ENCODE peak calls at places on chromosome 9, in five cellular contexts. A, G, S, Z and C are unnamed samples.
A peak's percentile ranks its signal among the peaks of the same experiment; 100 is the strongest.

GRCh38 chr9:88783613-88784230 is 207.5 kb upstream of the S1PR3 start:
- DNase-seq in Z (no peak), G (no peak), A (no peak), S (no peak), C (no peak)

GRCh38 chr9:2210201-2210600 is 195.1 kb downstream of the SMARCA2 start:
- DNase-seq in A (no peak), G (no peak), Z (no peak), S (no peak), C (no peak)

GRCh38 chr9:87343816-87344438 is 153.7 kb upstream of the DAPK1 start:
- DNase-seq in Z (no peak), A (no peak), G (no peak), S (no peak), C (no peak)

GRCh38 chr9:37302277-37302676 is 120.2 kb upstream of the GRHPR start:
- DNase-seq in Z (no peak), G (no peak), S (no peak), A (no peak), C (no peak)

GRCh38 chr9:136711751-136712689 is at the start of gene DIPK1B:
- DNase-seq in Z (no peak), G (peak; percentile 53), A (no peak), S (no peak), C (no peak)

GRCh38 chr9:6545017-6545691 is 100.4 kb downstream of the GLDC start:
- DNase-seq in A (no peak), G (no peak), Z (peak; percentile 46), S (no peak), C (no peak)

GRCh38 chr9:136175745-136176290 is 29.1 kb downstream of the LHX3 start:
- DNase-seq in G (no peak), A (no peak), S (no peak), Z (no peak), C (no peak)

GRCh38 chr9:75811692-75812091 is 78.8 kb upstream of the PCSK5 start:
- DNase-seq in S (no peak), Z (no peak), G (no peak), A (no peak), C (no peak)

GRCh38 chr9:70954607-70955143 is 166.7 kb downstream of the TRPM3 start:
- DNase-seq in Z (no peak), G (no peak), S (no peak), A (no peak), C (no peak)

GRCh38 chr9:133963166-133963565 is 29.0 kb downstream of the VAV2 start:
- DNase-seq in A (no peak), S (no peak), G (no peak), Z (no peak), C (no peak)

GRCh38 chr9:123871781-123872180 is 58.1 kb downstream of the DENND1A start:
- DNase-seq in A (no peak), G (no peak), S (no peak), Z (no peak), C (no peak)

GRCh38 chr9:126334626-126335621 is 8.3 kb downstream of the MVB12B start:
- DNase-seq in S (no peak), G (no peak), Z (no peak), A (no peak), C (no peak)

GRCh38 chr9:93178851-93179786 is 4.8 kb upstream of the WNK2 start:
- DNase-seq in Z (no peak), A (no peak), S (no peak), G (no peak), C (no peak)

GRCh38 chr9:102461441-102461840 is 533.7 kb upstream of the CYLC2 start:
- DNase-seq in A (no peak), Z (no peak), G (no peak), S (no peak), C (no peak)

GRCh38 chr9:134469041-134469875 is 143.0 kb downstream of the RXRA start:
- DNase-seq in G (no peak), A (no peak), S (no peak), Z (no peak), C (no peak)

GRCh38 chr9:14957054-14957453 is 46.8 kb upstream of the FREM1 start:
- DNase-seq in A (no peak), S (no peak), G (no peak), Z (no peak), C (no peak)

GRCh38 chr9:87259543-87259942 is 238.1 kb upstream of the DAPK1 start:
- DNase-seq in A (no peak), G (no peak), S (no peak), Z (no peak), C (no peak)

GRCh38 chr9:128203024-128203841 is at the start of gene DNM1:
- DNase-seq in S (peak; percentile 60), G (peak; percentile 63), A (peak; percentile 58), Z (no peak), C (no peak)

GRCh38 chr9:115000217-115000639 is 69.8 kb upstream of the TNFSF8 start:
- DNase-seq in Z (no peak), G (no peak), S (no peak), A (no peak), C (no peak)

GRCh38 chr9:128175102-128175563 is 15.1 kb downstream of the BBLN start:
- DNase-seq in G (no peak), Z (no peak), S (no peak), A (no peak), C (no peak)

GRCh38 chr9:92181296-92181695 is 66.1 kb upstream of the SPTLC1 start:
- DNase-seq in A (no peak), G (no peak), Z (no peak), S (no peak), C (no peak)

GRCh38 chr9:71911908-71912325 is 478 bp downstream of the C9orf85 start:
- DNase-seq in Z (no peak), G (no peak), S (no peak), A (no peak), C (no peak)

GRCh38 chr9:6819112-6819511 is 61.3 kb downstream of the KDM4C start:
- DNase-seq in Z (no peak), G (no peak), A (no peak), S (no peak), C (no peak)

GRCh38 chr9:108933231-108933630 is 693 bp downstream of the ELP1 start:
- DNase-seq in S (no peak), A (no peak), Z (no peak), G (no peak), C (no peak)

GRCh38 chr9:123425261-123425821 is 69.3 kb downstream of the CRB2 start:
- DNase-seq in A (no peak), Z (no peak), G (no peak), S (no peak), C (no peak)

GRCh38 chr9:136623016-136623848 is 39.5 kb upstream of the EGFL7 start:
- DNase-seq in Z (no peak), S (no peak), A (no peak), G (no peak), C (no peak)

GRCh38 chr9:127424669-127424986 is 446 bp downstream of the ZNF79 start:
- DNase-seq in S (no peak), A (peak; percentile 24), Z (no peak), G (no peak), C (no peak)

GRCh38 chr9:133862585-133863041 is 124.5 kb upstream of the SARDH start:
- DNase-seq in A (no peak), G (no peak), S (no peak), Z (no peak), C (no peak)

GRCh38 chr9:24614070-24614469 is 68.4 kb upstream of the IZUMO3 start:
- DNase-seq in G (no peak), Z (no peak), A (no peak), S (no peak), C (no peak)

GRCh38 chr9:93390953-93391515 is 60.5 kb upstream of the FAM120A start:
- DNase-seq in G (no peak), A (no peak), S (no peak), Z (no peak), C (no peak)

GRCh38 chr9:23288545-23288944 is 537.5 kb downstream of the ELAVL2 start:
- DNase-seq in Z (no peak), S (no peak), G (no peak), A (no peak), C (no peak)

DNA sequence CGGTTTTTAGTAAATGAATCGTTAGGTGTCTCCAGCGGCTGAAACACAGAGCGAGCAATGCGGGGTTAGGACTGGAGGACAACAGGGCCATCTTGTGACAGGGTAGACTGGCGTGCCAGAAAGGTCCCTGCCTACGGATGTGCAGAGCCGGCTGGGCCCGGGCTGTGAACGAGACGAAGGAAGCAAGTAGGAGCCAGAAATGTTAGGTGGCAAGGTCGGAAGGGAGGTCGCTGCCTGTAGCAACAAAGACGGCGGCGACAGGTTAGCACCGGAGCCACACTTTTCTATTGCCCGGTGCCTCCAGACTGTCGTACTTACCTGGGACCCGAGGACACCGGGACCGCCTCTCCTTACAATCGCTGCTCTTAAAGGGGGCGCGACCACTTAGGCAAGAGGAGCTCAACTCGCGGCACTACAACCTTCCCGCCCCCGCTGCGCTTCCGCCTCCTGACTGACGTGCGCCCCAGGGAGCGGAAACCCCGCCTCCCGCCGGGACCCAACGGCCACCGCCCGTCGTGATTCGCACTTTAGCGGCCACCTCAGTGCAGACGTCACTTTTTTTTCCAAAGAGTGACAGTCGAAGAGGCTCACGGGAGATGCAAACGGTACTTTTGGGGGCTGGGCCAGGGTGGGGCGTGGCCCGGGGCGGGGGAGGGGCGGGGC is at the start of gene INIP:
- DNase-seq in A (peak; percentile 91), G (peak; percentile 92), S (peak; percentile 96), Z (peak; percentile 70), C (peak; percentile 86)
- TF ChIP-seq CTCF in A (peak; percentile 34), G (peak; percentile 8), S (no peak), Z (no peak), C (no peak)

GRCh38 chr9:13213337-13213736 is 66.2 kb downstream of the MPDZ start:
- DNase-seq in G (no peak), Z (no peak), S (no peak), A (no peak), C (no peak)
- TF ChIP-seq CTCF in G (peak; percentile 18), Z (no peak), S (peak; percentile 32), A (no peak), C (no peak)

DNA sequence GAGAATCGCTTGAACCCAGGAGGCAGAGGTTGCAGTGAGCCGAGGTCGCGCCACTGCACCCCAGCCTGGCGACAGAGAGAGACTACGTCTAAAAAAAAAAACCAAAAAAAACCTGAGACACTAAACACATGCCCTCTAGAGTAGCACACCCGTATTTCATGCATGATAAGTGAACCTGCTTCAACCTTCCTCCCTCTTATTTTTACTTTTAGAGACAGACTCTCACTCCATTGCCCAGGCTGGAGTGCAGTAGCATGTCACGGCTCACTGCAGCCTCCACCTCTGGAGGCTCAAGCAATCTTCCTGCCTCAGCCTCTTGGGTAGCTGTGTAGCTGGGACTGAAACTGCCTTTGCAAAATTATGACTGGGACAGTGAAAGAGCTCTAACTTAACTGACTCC is 17.6 kb upstream of the NANS start:
- DNase-seq in Z (no peak), A (no peak), G (no peak), S (no peak), C (no peak)
- TF ChIP-seq CTCF in Z (no peak), A (no peak), G (no peak), S (no peak), C (no peak)

DNA sequence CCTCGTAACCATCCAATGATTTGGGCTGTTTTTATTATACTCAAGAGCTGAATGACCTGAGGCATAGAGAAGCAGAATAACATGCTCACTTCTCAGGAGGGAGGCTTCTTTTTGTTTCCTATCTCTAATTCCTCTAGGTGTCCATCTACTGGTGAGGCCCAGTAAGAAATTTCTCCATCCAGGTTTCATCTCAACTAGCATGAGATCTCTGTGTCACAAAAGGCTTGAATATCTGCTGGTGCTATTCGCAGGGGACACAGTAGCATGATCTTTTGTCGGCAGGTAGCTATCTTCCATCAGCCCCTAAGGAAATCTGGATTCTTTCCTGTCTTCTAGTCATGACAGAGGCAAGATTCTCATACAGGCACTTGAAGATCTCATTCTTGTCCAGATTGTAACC is 8.9 kb downstream of the IFNE start:
- DNase-seq in A (no peak), Z (no peak), S (no peak), G (no peak), C (no peak)
- TF ChIP-seq CTCF in A (no peak), Z (peak; percentile 10), S (no peak), G (no peak), C (no peak)